ENCODE peak calls at places on chromosome 22, in four cellular contexts. One of them, this sample, is unnamed. For H3K36me3, the result is how much of the 10 kb centered on the place peaks cover.

GRCh38 chr22:26502688-26503561 is 9.3 kb downstream of the TFIP11 start:
- DNase-seq in GM23248: peak
- DNase-seq in mammary epithelial cell: peak
- DNase-seq in CD8-positive, alpha-beta T cell: peak
- DNase-seq in this sample: peak

GRCh38 chr22:47130883-47131610 is 368.6 kb downstream of the TBC1D22A start:
- DNase-seq in CD8-positive, alpha-beta T cell: no peak
- DNase-seq in mammary epithelial cell: no peak
- DNase-seq in GM23248: no peak
- DNase-seq in this sample: peak

GRCh38 chr22:47678667-47679287 is 916.3 kb downstream of the TBC1D22A start:
- DNase-seq in GM23248: no peak
- DNase-seq in mammary epithelial cell: no peak
- DNase-seq in CD8-positive, alpha-beta T cell: no peak
- DNase-seq in this sample: no peak

GRCh38 chr22:11253000-11253511 is 4274.9 kb upstream of the OR11H1 start:
- DNase-seq in CD8-positive, alpha-beta T cell: no peak
- DNase-seq in GM23248: no peak
- DNase-seq in mammary epithelial cell: no peak
- DNase-seq in this sample: peak

GRCh38 chr22:23233746-23234408 is 53.6 kb downstream of the BCR start:
- DNase-seq in mammary epithelial cell: no peak
- DNase-seq in GM23248: peak
- DNase-seq in CD8-positive, alpha-beta T cell: no peak
- DNase-seq in this sample: peak

GRCh38 chr22:36753120-36753802 is 22.7 kb downstream of the IFT27 start:
- DNase-seq in CD8-positive, alpha-beta T cell: no peak
- DNase-seq in mammary epithelial cell: peak
- DNase-seq in GM23248: peak
- DNase-seq in this sample: no peak

GRCh38 chr22:25072406-25072805 is 119.9 kb downstream of the KIAA1671 start:
- DNase-seq in mammary epithelial cell: no peak
- DNase-seq in CD8-positive, alpha-beta T cell: no peak
- DNase-seq in GM23248: no peak
- DNase-seq in this sample: no peak

GRCh38 chr22:17955611-17956379 is 68.6 kb downstream of the MICAL3 start:
- DNase-seq in mammary epithelial cell: no peak
- DNase-seq in GM23248: no peak
- DNase-seq in CD8-positive, alpha-beta T cell: no peak
- DNase-seq in this sample: no peak

GRCh38 chr22:44173154-44173553 is 7.6 kb upstream of the PARVG start:
- DNase-seq in mammary epithelial cell: no peak
- DNase-seq in GM23248: no peak
- DNase-seq in CD8-positive, alpha-beta T cell: no peak
- DNase-seq in this sample: no peak

GRCh38 chr22:35059632-35060031 is 6.3 kb upstream of the ISX start:
- DNase-seq in mammary epithelial cell: no peak
- DNase-seq in CD8-positive, alpha-beta T cell: no peak
- DNase-seq in GM23248: no peak
- DNase-seq in this sample: no peak

GRCh38 chr22:28802595-28803087 is 2.3 kb upstream of the XBP1 start:
- DNase-seq in CD8-positive, alpha-beta T cell: no peak
- DNase-seq in mammary epithelial cell: no peak
- DNase-seq in GM23248: peak
- DNase-seq in this sample: no peak
- H3K27ac ChIP-seq in CD8-positive, alpha-beta T cell: no peak
- H3K27ac ChIP-seq in mammary epithelial cell: no peak
- H3K27ac ChIP-seq in GM23248: no peak
- H3K27ac ChIP-seq in this sample: no peak

GRCh38 chr22:19492504-19493174 is 12.9 kb downstream of the CDC45 start:
- DNase-seq in CD8-positive, alpha-beta T cell: no peak
- DNase-seq in mammary epithelial cell: no peak
- DNase-seq in GM23248: no peak
- DNase-seq in this sample: no peak

GRCh38 chr22:19488884-19489843 is 9.4 kb downstream of the CDC45 start:
- DNase-seq in CD8-positive, alpha-beta T cell: no peak
- DNase-seq in mammary epithelial cell: no peak
- DNase-seq in GM23248: peak
- DNase-seq in this sample: no peak

GRCh38 chr22:19494001-19494560 is 14.4 kb downstream of the CDC45 start:
- DNase-seq in GM23248: no peak
- DNase-seq in CD8-positive, alpha-beta T cell: no peak
- DNase-seq in mammary epithelial cell: no peak
- DNase-seq in this sample: no peak

GRCh38 chr22:19488285-19488684 is 8.6 kb downstream of the CDC45 start:
- DNase-seq in mammary epithelial cell: no peak
- DNase-seq in CD8-positive, alpha-beta T cell: no peak
- DNase-seq in GM23248: no peak
- DNase-seq in this sample: no peak

GRCh38 chr22:19490628-19491230 is 11.0 kb downstream of the CDC45 start:
- DNase-seq in GM23248: no peak
- DNase-seq in CD8-positive, alpha-beta T cell: no peak
- DNase-seq in mammary epithelial cell: no peak
- DNase-seq in this sample: no peak
- H3K36me3 ChIP-seq in GM23248: under half
- H3K36me3 ChIP-seq in CD8-positive, alpha-beta T cell: under half
- H3K36me3 ChIP-seq in mammary epithelial cell: under half
- H3K36me3 ChIP-seq in this sample: under half

GRCh38 chr22:38456272-38456837 is 1.4 kb upstream of the KCNJ4 start:
- DNase-seq in GM23248: no peak
- DNase-seq in mammary epithelial cell: no peak
- DNase-seq in CD8-positive, alpha-beta T cell: no peak
- DNase-seq in this sample: no peak

GRCh38 chr22:38454361-38455062 is 487 bp downstream of the KCNJ4 start:
- DNase-seq in CD8-positive, alpha-beta T cell: no peak
- DNase-seq in mammary epithelial cell: no peak
- DNase-seq in GM23248: peak
- DNase-seq in this sample: no peak

GRCh38 chr22:38455530-38456271 is 702 bp upstream of the KCNJ4 start:
- DNase-seq in CD8-positive, alpha-beta T cell: no peak
- DNase-seq in GM23248: no peak
- DNase-seq in mammary epithelial cell: no peak
- DNase-seq in this sample: no peak

GRCh38 chr22:38455063-38455529 is at the start of gene KCNJ4:
- DNase-seq in mammary epithelial cell: no peak
- DNase-seq in GM23248: no peak
- DNase-seq in CD8-positive, alpha-beta T cell: no peak
- DNase-seq in this sample: no peak

DNA sequence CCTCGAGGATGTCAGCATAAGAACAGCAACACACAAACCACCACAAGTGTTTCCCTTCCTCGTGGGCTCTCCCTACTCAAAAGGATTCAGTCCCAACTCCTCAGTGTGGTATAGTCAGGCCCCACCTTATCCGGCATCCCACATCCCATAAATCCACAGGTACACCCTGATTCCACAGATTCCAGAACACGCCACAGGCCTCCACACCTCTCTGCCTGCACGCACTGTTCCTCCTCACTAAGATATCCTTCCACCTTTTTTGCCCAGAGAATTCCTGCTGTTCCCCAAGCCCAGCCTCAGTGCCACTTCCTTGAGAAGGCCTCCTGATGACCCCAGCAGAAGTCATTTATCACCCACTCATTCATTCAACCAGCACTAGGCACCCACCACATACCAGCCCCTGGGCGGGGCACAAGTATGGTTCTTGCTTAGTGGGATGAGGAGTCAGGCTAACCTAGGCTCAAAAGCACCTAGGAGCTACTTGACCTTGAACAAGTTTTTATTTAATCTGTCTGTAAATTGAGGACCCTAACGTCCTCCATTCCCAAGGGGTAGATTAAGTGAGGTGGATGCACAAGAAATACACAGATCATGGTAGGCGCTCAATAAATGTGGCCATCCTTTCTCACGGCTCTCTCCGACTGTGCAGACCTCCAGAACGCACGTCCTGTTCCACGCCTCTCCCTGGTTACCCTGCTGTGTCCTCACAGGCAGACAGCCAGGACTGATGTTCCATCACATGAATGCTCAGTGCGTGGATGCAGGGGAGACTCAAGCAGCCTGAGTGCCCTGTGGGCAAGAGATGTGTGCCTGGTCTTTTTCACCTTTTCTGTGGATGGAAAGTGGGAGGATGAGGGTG is 2.1 kb upstream of the KCNJ4 start:
- DNase-seq in mammary epithelial cell: no peak
- DNase-seq in CD8-positive, alpha-beta T cell: no peak
- DNase-seq in GM23248: no peak
- DNase-seq in this sample: no peak
- H3K27ac ChIP-seq in mammary epithelial cell: no peak
- H3K27ac ChIP-seq in CD8-positive, alpha-beta T cell: no peak
- H3K27ac ChIP-seq in GM23248: no peak
- H3K27ac ChIP-seq in this sample: no peak

GRCh38 chr22:40281717-40282116 is 64.6 kb upstream of the ADSL start:
- DNase-seq in mammary epithelial cell: peak
- DNase-seq in CD8-positive, alpha-beta T cell: no peak
- DNase-seq in GM23248: no peak
- DNase-seq in this sample: no peak
- H3K36me3 ChIP-seq in mammary epithelial cell: under half
- H3K36me3 ChIP-seq in CD8-positive, alpha-beta T cell: under half
- H3K36me3 ChIP-seq in GM23248: under half
- H3K36me3 ChIP-seq in this sample: under half

DNA sequence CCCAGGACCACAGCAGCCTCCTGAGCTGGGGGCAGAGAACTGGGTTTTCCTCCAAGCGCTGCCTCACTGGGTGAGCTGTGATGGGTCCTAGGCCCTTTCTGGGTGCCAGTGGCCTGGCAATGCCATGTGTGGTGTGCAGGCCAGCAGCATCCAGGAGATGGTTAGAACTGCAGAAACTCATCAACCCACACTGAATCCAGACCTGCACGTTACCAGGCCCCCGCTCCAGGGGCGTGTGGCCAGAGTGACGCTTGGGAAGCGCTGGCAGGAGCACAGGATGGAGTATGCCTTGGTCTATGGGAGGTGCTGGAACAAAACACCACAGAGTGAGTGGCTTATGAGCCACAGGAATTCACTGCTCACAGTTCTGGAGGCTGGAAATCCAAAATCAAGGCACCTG is 97.0 kb downstream of the MN1 start:
- DNase-seq in CD8-positive, alpha-beta T cell: no peak
- DNase-seq in GM23248: no peak
- DNase-seq in mammary epithelial cell: no peak
- DNase-seq in this sample: no peak
- H3K27ac ChIP-seq in CD8-positive, alpha-beta T cell: no peak
- H3K27ac ChIP-seq in GM23248: no peak
- H3K27ac ChIP-seq in mammary epithelial cell: no peak
- H3K27ac ChIP-seq in this sample: no peak

This sample was measured in aorta.